ENCODE peak calls at places on chromosomes 16 and 17, in four cellular contexts. O is IMR-90, C is H9, U is H1. R is an unnamed sample.

GRCh38 chr17:44830359-44831269 is 527 bp upstream of the GJC1 start:
- DNase-seq in O (no peak), C (peak), U (peak), R (peak)

GRCh38 chr17:22717211-22717610 is 1024.9 kb downstream of the KCNJ18 start:
- DNase-seq in O (no peak), C (no peak), U (no peak), R (no peak)

GRCh38 chr16:53768593-53768992 is 64.6 kb downstream of the FTO start:
- DNase-seq in O (peak), C (no peak), U (no peak), R (no peak)

GRCh38 chr16:27718767-27719445 is 169.0 kb downstream of the KATNIP start:
- DNase-seq in O (no peak), C (no peak), U (no peak), R (no peak)

GRCh38 chr17:43324205-43324893 is 74.4 kb upstream of the ARL4D start:
- DNase-seq in O (no peak), C (peak), U (no peak), R (peak)

GRCh38 chr17:70190959-70191805 is 21.9 kb downstream of the KCNJ2 start:
- DNase-seq in O (peak), C (no peak), U (no peak), R (no peak)

GRCh38 chr17:82967268-82968032 is 112.0 kb upstream of the METRNL start:
- DNase-seq in O (no peak), C (peak), U (no peak), R (no peak)

GRCh38 chr17:31654936-31655335 is 204.1 kb downstream of the COPRS start:
- DNase-seq in O (peak), C (no peak), U (no peak), R (peak)

GRCh38 chr16:80114699-80115098 is 426.1 kb upstream of the DYNLRB2 start:
- DNase-seq in O (no peak), C (no peak), U (no peak), R (no peak)

GRCh38 chr16:52540910-52541309 is 6.0 kb downstream of the TOX3 start:
- DNase-seq in O (no peak), C (no peak), U (no peak), R (no peak)

GRCh38 chr17:34892864-34893263 is 68.4 kb downstream of the CCT6B start:
- DNase-seq in O (no peak), C (peak), U (peak), R (peak)

GRCh38 chr17:82559779-82560642 is 40.5 kb downstream of the FOXK2 start:
- DNase-seq in O (no peak), C (no peak), U (no peak), R (no peak)

GRCh38 chr17:12089809-12090384 is 69.2 kb downstream of the MAP2K4 start:
- DNase-seq in O (peak), C (no peak), U (no peak), R (no peak)

GRCh38 chr16:75919664-75920063 is 193.4 kb upstream of the CPHXL start:
- DNase-seq in O (peak), C (no peak), U (no peak), R (no peak)

GRCh38 chr16:67902831-67903230 is 9.8 kb downstream of the PSKH1 start:
- DNase-seq in O (peak), C (no peak), U (no peak), R (no peak)

GRCh38 chr16:55077231-55077630 is 146.6 kb downstream of the IRX5 start:
- DNase-seq in O (no peak), C (no peak), U (no peak), R (no peak)

GRCh38 chr17:11212792-11213191 is 28.2 kb upstream of the SHISA6 start:
- DNase-seq in O (no peak), C (no peak), U (no peak), R (no peak)

GRCh38 chr17:13786000-13786598 is 184.4 kb upstream of the HS3ST3A1 start:
- DNase-seq in O (peak), C (no peak), U (no peak), R (no peak)

GRCh38 chr16:11429823-11430222 is 84.6 kb downstream of the RMI2 start:
- DNase-seq in O (no peak), C (no peak), U (no peak), R (no peak)

GRCh38 chr17:56995776-56996175 is 17.8 kb downstream of the SCPEP1 start:
- DNase-seq in O (peak), C (no peak), U (no peak), R (no peak)

GRCh38 chr17:81821603-81822311 is 11.3 kb downstream of the MCRIP1 start:
- DNase-seq in O (peak), C (peak), U (peak), R (peak)

GRCh38 chr16:84985079-84986065 is 26.0 kb downstream of the ZDHHC7 start:
- DNase-seq in O (peak), C (no peak), U (no peak), R (no peak)

GRCh38 chr16:54584121-54584520 is 297.5 kb upstream of the IRX3 start:
- DNase-seq in O (no peak), C (no peak), U (no peak), R (no peak)

GRCh38 chr17:7014995-7015586 is 2.7 kb downstream of the RNASEK start:
- DNase-seq in O (peak), C (no peak), U (no peak), R (peak)

GRCh38 chr17:19935169-19935568 is 42.5 kb downstream of the AKAP10 start:
- DNase-seq in O (peak), C (no peak), U (no peak), R (no peak)

GRCh38 chr16:82639666-82640336 is 13.0 kb downstream of the CDH13 start:
- DNase-seq in O (peak), C (peak), U (peak), R (peak)

GRCh38 chr17:17032131-17032692 is 10.0 kb upstream of the MPRIP start:
- DNase-seq in O (peak), C (no peak), U (no peak), R (no peak)

GRCh38 chr17:44775136-44775837 is 16.5 kb downstream of the ADAM11 start:
- DNase-seq in O (peak), C (no peak), U (peak), R (peak)

GRCh38 chr16:54443352-54443751 is 156.8 kb upstream of the IRX3 start:
- DNase-seq in O (no peak), C (no peak), U (no peak), R (no peak)

GRCh38 chr17:76820523-76820922 is 47.7 kb upstream of the MGAT5B start:
- DNase-seq in O (no peak), C (no peak), U (no peak), R (no peak)

GRCh38 chr16:70454221-70455034 is at the start of gene FCSK:
- DNase-seq in O (peak), C (peak), U (peak), R (peak)

GRCh38 chr16:1300664-1301476 is 8.6 kb upstream of the UBE2I start:
- DNase-seq in O (peak), C (peak), U (peak), R (peak)
- H3K4me2 ChIP-seq in O (no peak), C (no peak), U (peak), R (no peak)

DNA sequence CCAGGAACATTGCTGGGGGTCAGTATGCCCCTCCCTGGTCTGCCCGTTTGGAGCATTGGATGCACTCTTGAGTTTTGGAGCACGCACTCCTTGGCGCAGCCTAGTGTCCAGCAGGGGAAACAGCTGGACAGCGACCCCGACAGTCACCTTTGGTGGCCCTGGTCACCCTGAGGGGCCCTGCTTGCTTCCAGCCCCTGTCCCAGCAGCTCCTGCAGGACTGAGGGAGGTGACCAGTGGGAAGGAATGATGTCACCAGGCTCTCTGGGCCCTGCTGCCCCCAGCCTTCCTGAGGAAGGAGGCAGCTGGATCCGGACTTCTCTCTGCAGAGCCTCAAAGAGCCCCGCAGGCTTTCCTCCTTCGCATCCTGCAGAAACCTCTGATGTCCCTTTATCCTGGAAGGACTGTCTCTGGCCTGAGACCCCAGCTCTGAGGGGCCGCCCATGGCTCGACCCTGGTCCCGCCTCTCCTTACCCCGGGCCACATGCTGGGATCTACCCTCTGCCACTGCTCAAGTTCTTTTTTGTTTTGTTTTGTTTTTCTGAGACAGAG is 11.8 kb downstream of the ZSCAN10 start:
- DNase-seq in O (no peak), C (peak), U (no peak), R (no peak)
- H3K18ac ChIP-seq in O (no peak), C (no peak), U (no peak), R (no peak)

DNA sequence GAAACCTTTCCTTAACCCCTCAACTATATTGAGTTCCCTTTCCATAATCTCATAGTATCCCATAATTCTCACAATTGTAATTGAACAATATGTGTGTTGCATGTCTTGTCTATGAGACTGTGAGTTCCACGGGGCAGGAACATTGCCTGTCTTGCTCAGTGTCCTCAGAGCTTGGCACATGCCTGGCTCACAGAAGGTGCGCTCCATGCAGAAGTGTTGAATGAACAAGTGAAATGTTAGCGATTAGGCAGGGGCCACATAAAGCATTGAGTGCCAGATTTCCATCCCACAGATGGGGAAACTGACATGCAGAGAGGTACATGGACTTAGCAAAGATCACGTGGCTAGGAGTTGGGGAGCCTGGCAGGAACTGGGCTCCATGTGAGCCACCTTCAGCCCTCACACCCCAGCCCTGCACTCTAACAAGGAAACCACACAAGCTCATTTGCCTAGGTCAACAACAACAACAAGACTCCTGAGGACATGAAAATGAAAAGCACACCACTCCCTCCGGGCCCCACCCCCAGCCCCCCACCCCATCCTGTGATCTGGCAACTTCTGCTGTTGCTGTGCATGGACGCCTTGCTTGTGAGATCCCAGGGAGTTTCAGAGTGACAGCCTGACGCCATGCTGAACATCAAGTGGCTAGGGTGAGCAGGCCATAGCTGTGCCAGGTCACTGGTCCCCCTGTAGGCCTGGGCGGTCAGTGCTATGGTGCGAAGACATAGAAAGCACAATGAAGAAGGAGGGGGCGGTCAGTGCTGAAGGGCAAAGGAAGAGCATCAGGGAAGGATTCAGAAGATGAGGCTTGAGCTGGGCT is 5.0 kb downstream of the PIK3R5 start:
- DNase-seq in O (no peak), C (peak), U (peak), R (no peak)
- H3K9ac ChIP-seq in O (no peak), C (no peak), U (no peak), R (no peak)

GRCh38 chr17:3915642-3916012 is 638 bp downstream of the P2RX1 start:
- DNase-seq in O (no peak), C (no peak), U (no peak), R (no peak)

GRCh38 chr17:3916013-3916696 is at the start of gene P2RX1:
- DNase-seq in O (no peak), C (no peak), U (no peak), R (no peak)

GRCh38 chr17:3912827-3913226 is 3.4 kb downstream of the P2RX1 start:
- DNase-seq in O (no peak), C (no peak), U (no peak), R (no peak)

GRCh38 chr17:3913531-3914318 is 2.5 kb downstream of the P2RX1 start:
- DNase-seq in O (peak), C (peak), U (peak), R (peak)

DNA sequence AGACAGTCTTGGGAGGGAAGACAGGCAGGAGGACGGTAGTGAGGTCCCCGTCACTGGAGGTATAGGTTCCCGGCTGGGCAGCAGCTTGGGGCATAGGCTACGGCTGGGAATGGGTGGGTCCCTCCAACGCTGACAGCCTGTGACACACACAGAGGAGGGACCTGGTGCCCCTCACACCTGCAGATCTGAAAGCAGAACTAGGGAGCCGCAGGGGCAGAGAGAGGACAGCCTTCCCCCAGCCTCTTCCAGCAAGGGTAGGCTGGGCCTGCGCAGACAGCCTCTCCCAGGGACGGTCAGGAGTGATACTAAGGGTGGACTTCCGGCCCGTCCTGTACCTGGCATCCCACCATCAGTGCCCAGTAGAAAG is 2.0 kb downstream of the P2RX1 start:
- DNase-seq in O (no peak), C (no peak), U (no peak), R (no peak)
- H3K4me2 ChIP-seq in O (no peak), C (no peak), U (no peak), R (no peak)

GRCh38 chr17:67648032-67648761 is 69.5 kb upstream of the NOL11 start:
- DNase-seq in O (no peak), C (no peak), U (no peak), R (peak)

GRCh38 chr17:67647482-67647881 is 70.3 kb upstream of the NOL11 start:
- DNase-seq in O (no peak), C (no peak), U (no peak), R (no peak)

GRCh38 chr17:67642488-67642887 is 75.2 kb upstream of the NOL11 start:
- DNase-seq in O (no peak), C (no peak), U (no peak), R (no peak)

GRCh38 chr17:67649891-67650290 is 67.8 kb upstream of the NOL11 start:
- DNase-seq in O (no peak), C (peak), U (no peak), R (peak)

DNA sequence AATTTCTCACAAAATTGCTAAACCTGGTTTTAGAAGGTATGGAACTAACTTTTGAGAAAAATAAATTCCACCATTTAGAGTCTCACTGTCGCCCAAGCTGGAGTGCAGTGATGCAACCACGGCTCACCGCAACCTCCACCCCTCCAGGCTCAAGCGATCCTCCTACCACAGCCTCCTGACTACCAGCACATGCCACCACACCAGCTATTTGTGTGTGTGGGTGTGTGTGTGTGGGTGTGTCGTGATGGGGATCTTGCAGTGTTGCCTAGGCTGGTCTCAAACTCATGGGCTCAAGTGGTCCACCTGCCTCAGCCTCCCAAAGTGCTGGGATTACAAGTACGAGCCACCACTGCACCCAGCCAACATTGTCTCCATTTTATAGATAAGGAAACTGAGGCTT is 71.3 kb upstream of the NOL11 start:
- DNase-seq in O (no peak), C (no peak), U (no peak), R (no peak)
- H3K18ac ChIP-seq in O (no peak), C (no peak), U (no peak), R (no peak)

GRCh38 chr17:75575197-75575596 is 12.4 kb upstream of the MYO15B start:
- DNase-seq in O (no peak), C (no peak), U (no peak), R (no peak)

GRCh38 chr17:75573994-75574393 is 13.6 kb upstream of the MYO15B start:
- DNase-seq in O (no peak), C (no peak), U (no peak), R (no peak)

GRCh38 chr17:75574404-75575093 is 13.1 kb upstream of the MYO15B start:
- DNase-seq in O (no peak), C (no peak), U (no peak), R (no peak)

GRCh38 chr17:75572713-75573539 is 14.7 kb upstream of the MYO15B start:
- DNase-seq in O (no peak), C (no peak), U (no peak), R (no peak)

DNA sequence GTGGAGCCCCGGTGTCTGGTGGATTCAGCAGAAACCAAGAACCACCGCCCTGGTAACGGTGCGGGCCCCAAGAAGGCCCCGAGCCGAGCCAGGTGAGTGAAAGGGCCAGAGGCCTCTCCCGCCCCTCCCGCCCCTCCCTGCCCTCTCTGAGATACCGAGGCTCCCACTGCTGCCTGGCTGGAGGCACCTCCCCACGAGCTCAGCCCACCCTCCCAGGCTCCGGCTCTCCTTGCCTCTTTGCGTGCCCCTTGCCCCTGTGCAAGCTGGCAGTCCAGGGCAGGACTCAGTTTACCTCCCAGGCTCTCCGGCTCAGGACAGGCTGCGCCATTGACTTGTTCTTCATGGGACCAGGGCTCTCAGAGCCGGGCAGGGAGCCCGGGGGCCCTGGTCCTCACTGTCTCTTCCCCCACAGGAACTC is 14.1 kb upstream of the MYO15B start:
- DNase-seq in O (no peak), C (no peak), U (no peak), R (no peak)
- H3K9ac ChIP-seq in O (no peak), C (no peak), U (no peak), R (no peak)